ENCODE peak calls at places on chromosomes 4 and X, in five cellular contexts. P, H, G, I and T are unnamed samples.

GRCh38 chr4:48109413-48110263 is 24.4 kb downstream of the TXK start:
- DNase-seq in I (peak; percentile 58), H (peak; percentile 66), G (peak; percentile 54), P (peak; percentile 35), T (peak; percentile 66)

GRCh38 chr4:41865981-41866798 is 69.0 kb upstream of the TMEM33 start:
- DNase-seq in P (no peak), I (no peak), H (no peak), G (no peak), T (no peak)

GRCh38 chrX:136783159-136783558 is 2.4 kb upstream of the ARHGEF6 start:
- DNase-seq in H (no peak), I (no peak), G (no peak), P (no peak), T (no peak)

GRCh38 chr4:108834167-108834566 is 71.3 kb upstream of the ETNPPL start:
- DNase-seq in H (no peak), G (peak; percentile 88), P (peak; percentile 15), I (peak; percentile 91), T (no peak)

GRCh38 chr4:23171971-23172370 is 479.2 kb downstream of the GBA3 start:
- DNase-seq in P (peak; percentile 6), H (no peak), I (peak; percentile 5), G (no peak), T (no peak)

GRCh38 chr4:123411976-123412589 is 15.5 kb downstream of the SPRY1 start:
- DNase-seq in I (peak; percentile 10), G (no peak), H (no peak), P (peak; percentile 43), T (no peak)

GRCh38 chr4:60122820-60123219 is 1077.3 kb upstream of the ADGRL3 start:
- DNase-seq in I (no peak), G (no peak), P (no peak), H (no peak), T (no peak)

GRCh38 chrX:117532339-117532738 is 584.3 kb downstream of the KLHL13 start:
- DNase-seq in I (no peak), P (no peak), H (no peak), G (no peak), T (no peak)

GRCh38 chr4:6673660-6674499 is 19.8 kb upstream of the S100P start:
- DNase-seq in I (peak; percentile 99), G (peak; percentile 88), H (peak; percentile 97), P (peak; percentile 67), T (peak; percentile 95)

GRCh38 chr4:26779224-26779623 is 81.4 kb upstream of the STIM2 start:
- DNase-seq in P (no peak), G (no peak), H (no peak), I (no peak), T (no peak)

GRCh38 chrX:48631376-48632090 is 34.2 kb downstream of the WDR13 start:
- DNase-seq in H (peak; percentile 88), G (peak; percentile 85), P (peak; percentile 78), I (peak; percentile 84), T (peak; percentile 90)

GRCh38 chr4:129358571-129358970 is 262.6 kb downstream of the C4orf33 start:
- DNase-seq in H (peak; percentile 57), I (peak; percentile 39), G (peak; percentile 55), P (peak; percentile 47), T (no peak)

GRCh38 chr4:162163892-162164759 is at the start of gene FSTL5:
- DNase-seq in I (peak; percentile 27), P (no peak), G (peak; percentile 82), H (peak; percentile 82), T (peak; percentile 76)

GRCh38 chr4:151712777-151713176 is 48.0 kb downstream of the GATB start:
- DNase-seq in P (no peak), H (no peak), G (no peak), I (no peak), T (no peak)

GRCh38 chrX:43813898-43814297 is 68.4 kb downstream of the MAOB start:
- DNase-seq in I (peak; percentile 14), H (no peak), G (no peak), P (no peak), T (peak; percentile 18)

GRCh38 chr4:87073570-87074470 is 139.0 kb downstream of the AFF1 start:
- DNase-seq in H (no peak), G (peak; percentile 17), I (no peak), P (no peak), T (no peak)

GRCh38 chrX:110258552-110258951 is 59.3 kb downstream of the AMMECR1 start:
- DNase-seq in H (no peak), G (peak; percentile 28), P (no peak), I (peak; percentile 69), T (no peak)

GRCh38 chrX:47610506-47610905 is 9.2 kb downstream of the SYN1 start:
- DNase-seq in P (no peak), H (no peak), G (no peak), I (no peak), T (no peak)

GRCh38 chr4:52750819-52751348 is 341 bp downstream of the ERVMER34-1 start:
- DNase-seq in G (peak; percentile 54), I (peak; percentile 44), H (peak; percentile 4), P (no peak), T (peak; percentile 53)

GRCh38 chr4:109912706-109913621 is at the start of gene EGF:
- DNase-seq in P (peak; percentile 20), H (no peak), I (peak; percentile 62), G (peak; percentile 17), T (no peak)

GRCh38 chr4:175934492-175934891 is 122.4 kb upstream of the GPM6A start:
- DNase-seq in G (no peak), P (no peak), I (no peak), H (no peak), T (no peak)

GRCh38 chr4:23878235-23878861 is 11.5 kb downstream of the PPARGC1A start:
- DNase-seq in G (no peak), P (peak; percentile 1), I (no peak), H (no peak), T (no peak)

GRCh38 chrX:54166915-54167314 is 16.1 kb downstream of the FAM120C start:
- DNase-seq in I (no peak), G (no peak), P (no peak), H (no peak), T (no peak)

GRCh38 chrX:68685722-68686683 is 38.5 kb downstream of the STARD8 start:
- DNase-seq in G (peak; percentile 10), I (peak; percentile 67), H (peak; percentile 61), P (no peak), T (no peak)

GRCh38 chr4:11367371-11367770 is 61.3 kb downstream of the HS3ST1 start:
- DNase-seq in P (no peak), I (no peak), G (peak; percentile 12), H (peak; percentile 7), T (no peak)

GRCh38 chr4:118823471-118823870 is 12.5 kb downstream of the SEC24D start:
- DNase-seq in H (no peak), G (peak; percentile 64), I (no peak), P (no peak), T (no peak)

GRCh38 chr4:102713096-102713495 is 47.7 kb downstream of the MANBA start:
- DNase-seq in P (peak; percentile 60), I (peak; percentile 49), G (no peak), H (no peak), T (peak; percentile 68)

GRCh38 chr4:173529505-173530325 is at the start of gene HAND2:
- DNase-seq in H (no peak), I (peak; percentile 97), G (no peak), P (no peak), T (no peak)

GRCh38 chr4:173532725-173533511 is 2.9 kb upstream of the HAND2 start:
- DNase-seq in P (no peak), H (no peak), G (no peak), I (no peak), T (no peak)

GRCh38 chr4:173528378-173529321 is 1.4 kb downstream of the HAND2 start:
- DNase-seq in I (peak; percentile 71), P (no peak), H (no peak), G (no peak), T (no peak)

GRCh38 chr4:173530326-173531062 is 465 bp upstream of the HAND2 start:
- DNase-seq in I (peak; percentile 69), H (no peak), G (no peak), P (no peak), T (no peak)

GRCh38 chr4:173531085-173531965 is 1.3 kb upstream of the HAND2 start:
- DNase-seq in H (no peak), G (no peak), I (peak; percentile 79), P (no peak), T (no peak)
- H3K4me1 ChIP-seq in H (peaks cover 3% of the 10 kb centered on the region), G (peaks cover 3% of the 10 kb centered on the region), I (peaks cover 7% of the 10 kb centered on the region), P (no peaks in the 10 kb centered on the region), T (no peaks in the 10 kb centered on the region)

DNA sequence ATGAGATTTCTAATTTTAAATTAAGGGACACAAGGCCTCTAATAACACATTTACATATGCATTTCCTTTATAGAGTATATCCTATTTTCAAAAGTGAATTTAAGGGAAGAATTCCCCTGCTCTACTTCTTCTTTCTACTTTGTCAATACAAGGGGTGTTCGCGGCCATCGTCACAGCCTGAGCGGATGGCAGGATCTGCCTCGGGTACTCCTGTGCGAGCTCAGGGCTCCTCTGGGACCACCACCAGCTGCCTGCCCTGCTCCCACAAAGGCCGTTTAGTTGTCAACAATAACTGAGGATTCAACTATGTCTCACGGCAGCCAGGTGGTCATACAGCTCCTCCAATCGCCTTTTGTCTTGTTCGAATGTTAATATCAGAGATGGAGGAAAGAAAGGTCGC is 228.2 kb upstream of the TENM3 start:
- DNase-seq in P (no peak), H (no peak), I (no peak), G (no peak), T (no peak)
- H3K4me1 ChIP-seq in P (no peaks in the 10 kb centered on the region), H (no peaks in the 10 kb centered on the region), I (no peaks in the 10 kb centered on the region), G (no peaks in the 10 kb centered on the region), T (no peaks in the 10 kb centered on the region)

GRCh38 chr4:2482693-2483092 is 13.8 kb downstream of the RNF4 start:
- DNase-seq in I (peak; percentile 61), P (no peak), H (peak; percentile 68), G (no peak), T (no peak)

GRCh38 chr4:2482192-2482591 is 13.3 kb downstream of the RNF4 start:
- DNase-seq in I (no peak), G (no peak), H (no peak), P (no peak), T (no peak)

GRCh38 chr4:2483237-2483636 is 14.3 kb downstream of the RNF4 start:
- DNase-seq in I (no peak), H (no peak), G (no peak), P (no peak), T (no peak)

GRCh38 chr4:2480649-2481048 is 11.7 kb downstream of the RNF4 start:
- DNase-seq in P (no peak), I (no peak), H (no peak), G (no peak), T (no peak)

GRCh38 chr4:2478220-2478619 is 9.3 kb downstream of the RNF4 start:
- DNase-seq in I (no peak), P (no peak), G (no peak), H (no peak), T (no peak)
- H3K4me1 ChIP-seq in I (peaks cover 27% of the 10 kb centered on the region), P (no peaks in the 10 kb centered on the region), G (peaks cover 3% of the 10 kb centered on the region), H (peaks cover 19% of the 10 kb centered on the region), T (peaks cover 17% of the 10 kb centered on the region)

GRCh38 chr4:158787718-158788441 is 19.1 kb downstream of the FNIP2 start:
- DNase-seq in I (no peak), G (no peak), H (no peak), P (no peak), T (no peak)
- H3K4me1 ChIP-seq in I (peaks cover 24% of the 10 kb centered on the region), G (peaks cover 15% of the 10 kb centered on the region), H (peaks cover 39% of the 10 kb centered on the region), P (peaks cover 28% of the 10 kb centered on the region), T (peaks cover 14% of the 10 kb centered on the region)